ENCODE peak calls at places on chromosome 20, in eight cellular contexts. N, O, X, V, E, D, P and M are unnamed samples.

GRCh38 chr20:4076671-4077070 is 61.3 kb upstream of the RNF24 start:
- DNase-seq in P (peak), D (no peak), N (peak), V (peak), E (no peak), X (peak), O (peak), M (no peak)

GRCh38 chr20:23162887-23163286 is 76.8 kb upstream of the CD93 start:
- DNase-seq in O (no peak), V (no peak), D (no peak), X (no peak), N (no peak), P (no peak), E (no peak), M (no peak)

GRCh38 chr20:21237956-21238355 is 65.2 kb upstream of the XRN2 start:
- DNase-seq in O (no peak), N (no peak), V (peak), D (no peak), E (no peak), X (peak), P (peak), M (no peak)

GRCh38 chr20:62723351-62723750 is 14.7 kb downstream of the NTSR1 start:
- DNase-seq in E (no peak), P (no peak), D (no peak), O (peak), V (no peak), X (peak), N (peak), M (no peak)

GRCh38 chr20:37914672-37915433 is 11.9 kb downstream of the VSTM2L start:
- DNase-seq in O (no peak), N (no peak), V (no peak), X (no peak), E (no peak), D (no peak), P (no peak), M (no peak)

GRCh38 chr20:25057234-25058050 is 497 bp downstream of the ACSS1 start:
- DNase-seq in E (no peak), V (peak), N (peak), D (peak), P (peak), O (peak), X (peak), M (no peak)

GRCh38 chr20:2879148-2879547 is 5.9 kb downstream of the PTPRA start:
- DNase-seq in V (peak), E (peak), P (peak), X (peak), D (no peak), N (peak), O (no peak), M (peak)

GRCh38 chr20:57498425-57499400 is 26.2 kb downstream of the CTCFL start:
- DNase-seq in N (peak), P (peak), O (no peak), V (no peak), D (no peak), X (peak), E (no peak), M (no peak)

GRCh38 chr20:1858859-1859258 is 36.3 kb upstream of the SIRPA start:
- DNase-seq in P (no peak), V (no peak), E (no peak), N (no peak), D (no peak), O (no peak), X (peak), M (no peak)

GRCh38 chr20:17533396-17533795 is 2.2 kb upstream of the BFSP1 start:
- DNase-seq in V (peak), D (no peak), N (peak), X (peak), E (no peak), P (peak), O (no peak), M (no peak)

GRCh38 chr20:63177785-63178444 is 38.0 kb downstream of the YTHDF1 start:
- DNase-seq in D (no peak), V (no peak), X (no peak), N (no peak), O (no peak), P (no peak), E (no peak), M (no peak)

GRCh38 chr20:15546624-15547023 is 1026.6 kb downstream of the KIF16B start:
- DNase-seq in N (no peak), E (no peak), O (no peak), D (no peak), X (no peak), P (no peak), V (no peak), M (no peak)

GRCh38 chr20:64099086-64099786 is 8.1 kb downstream of the NPBWR2 start:
- DNase-seq in X (no peak), N (no peak), E (no peak), V (no peak), D (no peak), P (no peak), O (no peak), M (no peak)

GRCh38 chr20:25288291-25289181 is 40.7 kb downstream of the PYGB start:
- DNase-seq in X (no peak), V (no peak), P (no peak), O (no peak), N (no peak), D (peak), E (no peak), M (no peak)

GRCh38 chr20:41694796-41695195 is 76.6 kb upstream of the CHD6 start:
- DNase-seq in P (no peak), D (no peak), X (no peak), N (no peak), O (no peak), V (no peak), E (no peak), M (no peak)

GRCh38 chr20:56383334-56383733 is 8.7 kb downstream of the AURKA start:
- DNase-seq in N (no peak), D (no peak), O (no peak), X (no peak), P (no peak), V (no peak), E (no peak), M (no peak)

GRCh38 chr20:653590-654426 is 808 bp upstream of the SRXN1 start:
- DNase-seq in P (no peak), D (no peak), E (no peak), X (no peak), O (no peak), V (no peak), N (no peak), M (no peak)

GRCh38 chr20:47126709-47127108 is 229.8 kb downstream of the ZMYND8 start:
- DNase-seq in P (peak), O (no peak), N (peak), E (no peak), D (no peak), X (peak), V (peak), M (no peak)

GRCh38 chr20:38970302-38970701 is 8.2 kb downstream of the DHX35 start:
- DNase-seq in D (no peak), X (peak), N (peak), V (peak), E (no peak), P (peak), O (no peak), M (no peak)

GRCh38 chr20:5835234-5835845 is 85.1 kb downstream of the SHLD1 start:
- DNase-seq in X (peak), O (peak), D (no peak), E (no peak), P (peak), V (peak), N (peak), M (peak)

GRCh38 chr20:17646901-17647301 is 35.1 kb downstream of the RRBP1 start:
- DNase-seq in V (no peak), E (no peak), X (no peak), N (no peak), P (no peak), D (no peak), O (no peak), M (no peak)

GRCh38 chr20:44461142-44461802 is 14.4 kb upstream of the TTPAL start:
- DNase-seq in D (no peak), P (no peak), E (no peak), V (no peak), X (no peak), N (no peak), O (no peak), M (no peak)
- TF ChIP-seq CTCF in D (no peak), P (peak), E (no peak), V (no peak), X (no peak), N (no peak), O (no peak), M (no peak)

DNA sequence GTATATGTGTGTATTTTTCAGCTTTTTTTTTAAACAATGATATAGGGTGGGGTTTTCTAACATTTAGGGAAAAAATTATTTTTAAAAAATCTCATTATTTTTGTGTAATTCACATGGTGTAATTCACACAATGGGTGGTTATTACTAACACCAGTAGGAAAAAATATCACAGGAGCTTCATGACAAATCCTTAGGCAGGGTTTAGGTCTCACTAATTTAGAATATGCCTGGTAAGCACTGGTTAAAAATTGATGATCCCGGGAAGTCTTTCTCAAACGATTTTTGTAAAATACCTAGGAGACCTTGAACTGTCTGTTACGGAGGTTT is 29.5 kb upstream of the ZNF217 start:
- DNase-seq in D (no peak), E (no peak), N (no peak), P (no peak), O (no peak), V (no peak), X (no peak), M (no peak)
- TF ChIP-seq CTCF in D (no peak), E (no peak), N (no peak), P (no peak), O (no peak), V (no peak), X (no peak), M (no peak)

DNA sequence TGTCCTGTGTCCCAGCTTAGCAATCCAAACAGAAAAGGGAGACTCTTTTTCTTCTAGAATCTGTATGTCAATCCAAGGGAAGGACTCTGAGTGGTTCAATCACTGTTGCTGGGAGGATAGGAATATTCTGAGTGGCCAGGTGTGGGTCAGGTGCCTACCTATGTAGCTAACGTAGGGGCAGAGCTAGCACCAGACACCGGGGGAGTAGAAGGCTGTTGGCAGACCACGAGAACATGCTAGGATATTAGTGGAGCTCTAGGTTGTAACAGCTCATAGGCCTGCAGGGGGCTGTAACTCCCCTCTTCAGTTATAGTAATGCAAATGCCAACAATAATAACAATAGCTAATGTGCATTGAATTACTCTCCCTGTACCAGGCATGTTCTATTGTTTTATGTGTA is 39.8 kb upstream of the EPB41L1 start:
- DNase-seq in P (no peak), X (no peak), E (no peak), O (no peak), V (no peak), N (no peak), D (no peak), M (no peak)
- TF ChIP-seq CTCF in P (no peak), X (no peak), E (no peak), O (no peak), V (no peak), N (no peak), D (no peak), M (no peak)

GRCh38 chr20:33686008-33686983 is at the start of gene E2F1:
- DNase-seq in D (peak), O (peak), V (peak), P (peak), N (peak), X (peak), E (peak), M (peak)
- TF ChIP-seq CTCF in D (peak), O (peak), V (peak), P (peak), N (peak), X (peak), E (peak), M (peak)

DNA sequence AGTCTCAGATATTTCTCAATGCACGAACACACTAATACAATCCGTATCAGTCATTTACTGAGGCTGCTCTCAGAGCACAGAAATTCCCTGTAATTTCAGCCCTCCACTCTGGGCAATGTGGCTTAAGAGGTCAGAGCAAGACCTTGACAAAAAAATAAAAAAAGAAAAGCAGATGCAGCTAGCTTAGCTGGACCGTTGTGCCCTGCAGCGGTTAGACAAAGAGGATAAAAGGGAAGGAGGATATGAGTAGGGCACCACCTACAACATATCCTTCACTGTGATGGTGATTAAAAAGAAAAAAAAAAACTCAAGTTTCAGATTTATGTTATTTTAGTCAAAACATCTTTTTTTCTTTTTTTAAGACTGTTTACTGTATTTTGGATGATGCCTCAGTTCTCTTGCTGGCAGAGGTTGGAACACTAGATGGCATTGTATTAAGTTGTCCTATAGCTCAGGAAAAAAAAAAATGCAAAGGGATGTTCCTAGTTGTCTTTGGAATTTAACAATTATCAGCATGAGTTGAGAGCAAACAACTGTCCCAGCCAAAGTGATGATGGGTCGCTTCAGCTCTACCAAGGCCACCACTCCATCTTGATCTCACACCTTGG is 59.9 kb downstream of the ANKEF1 start:
- DNase-seq in O (no peak), P (no peak), X (no peak), V (no peak), E (no peak), N (peak), D (no peak), M (no peak)
- TF ChIP-seq CTCF in O (no peak), P (peak), X (no peak), V (peak), E (peak), N (peak), D (no peak), M (no peak)

GRCh38 chr20:12394786-12395185 is 477.1 kb downstream of the BTBD3 start:
- DNase-seq in N (no peak), X (no peak), V (peak), E (no peak), O (no peak), D (no peak), P (no peak), M (no peak)
- TF ChIP-seq CTCF in N (no peak), X (no peak), V (peak), E (no peak), O (no peak), D (no peak), P (no peak), M (no peak)

DNA sequence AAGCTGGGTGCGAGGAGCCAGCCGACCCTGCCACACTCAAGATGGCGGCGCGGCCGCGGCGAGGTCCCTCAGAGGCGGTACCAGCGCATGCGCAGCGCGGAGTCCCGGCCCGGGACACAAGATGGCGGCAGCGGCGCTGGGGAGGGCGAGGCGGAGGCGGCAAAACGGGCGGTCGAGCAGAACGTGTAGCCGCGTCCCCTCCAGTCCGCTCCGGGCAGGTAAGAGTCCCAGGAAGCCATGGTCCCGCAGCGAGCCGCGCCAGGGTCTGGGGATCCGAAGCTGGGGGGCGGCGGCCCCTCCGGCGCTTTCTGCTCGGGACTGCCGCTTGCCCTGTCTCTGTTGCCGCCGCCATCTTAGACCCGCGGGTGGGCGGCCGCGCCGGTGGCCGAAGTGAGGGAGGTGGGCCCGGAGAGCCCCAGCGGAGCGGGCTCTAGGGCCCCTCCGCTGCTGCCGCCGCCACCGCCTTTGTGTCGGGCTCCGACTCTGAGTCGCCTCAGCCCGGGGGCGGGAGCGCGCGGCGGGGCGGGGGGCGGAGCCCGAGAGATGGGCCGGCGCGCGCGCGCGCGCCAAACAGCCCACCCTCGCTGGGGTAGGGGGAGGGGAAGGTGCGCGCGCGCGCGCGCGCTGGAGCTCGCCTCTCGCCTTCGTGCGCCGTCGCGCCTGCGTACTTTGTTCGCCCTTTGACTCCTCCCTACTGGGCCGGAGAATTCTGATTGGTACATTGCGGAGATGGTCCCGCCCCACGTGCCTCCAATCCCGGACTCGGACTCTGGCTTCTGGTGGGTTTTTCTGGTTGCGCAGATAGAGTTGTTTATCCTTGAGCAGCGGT is at the start of gene PCIF1:
- DNase-seq in V (peak), X (peak), E (peak), P (peak), N (peak), O (peak), D (peak), M (peak)
- TF ChIP-seq CTCF in V (no peak), X (no peak), E (no peak), P (peak), N (no peak), O (peak), D (no peak), M (no peak)

DNA sequence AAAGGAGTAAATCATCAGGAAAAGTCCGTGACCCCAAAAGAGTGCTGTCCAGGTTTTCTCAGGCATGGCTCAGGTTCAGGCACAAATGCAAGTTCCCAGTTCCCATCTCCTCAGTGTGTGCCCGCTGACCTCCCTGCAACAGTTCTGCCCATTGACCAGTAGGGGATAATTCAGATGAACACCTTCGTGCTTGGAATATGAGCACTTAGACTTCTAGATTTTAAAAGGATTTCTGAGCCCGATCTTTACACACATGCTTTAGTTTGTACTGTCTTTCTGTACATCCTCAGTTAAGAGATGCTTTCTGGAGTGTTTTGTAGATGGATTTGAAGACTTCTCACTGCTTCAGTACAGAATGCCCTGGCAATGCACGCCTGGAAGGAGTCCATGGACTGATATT is 239.7 kb upstream of the PLCB4 start:
- DNase-seq in N (no peak), O (no peak), V (no peak), P (no peak), X (no peak), E (no peak), D (no peak), M (no peak)
- TF ChIP-seq CTCF in N (peak), O (peak), V (no peak), P (peak), X (no peak), E (no peak), D (no peak), M (peak)